ENCODE peak calls at places on chromosomes 12 and 14, in four cellular contexts. B is IMR-90, R is SK-N-SH, V is GM12878. P is an unnamed sample.

GRCh38 chr14:91041450-91041849 is 19.0 kb downstream of the RPS6KA5 start:
- DNase-seq in V (no peak), R (no peak), B (no peak), P (no peak)

GRCh38 chr12:97837401-97837800 is 374.8 kb downstream of the RMST start:
- DNase-seq in V (no peak), R (no peak), B (no peak), P (no peak)

GRCh38 chr14:21044106-21044618 is 2.0 kb downstream of the RNASE7 start:
- DNase-seq in B (no peak), V (no peak), R (peak), P (peak)

GRCh38 chr14:24058260-24058950 is 6.6 kb downstream of the CARMIL3 start:
- DNase-seq in R (peak), B (peak), V (no peak), P (peak)

GRCh38 chr14:50785506-50786063 is 45.4 kb downstream of the NIN start:
- DNase-seq in V (no peak), B (no peak), R (no peak), P (no peak)

GRCh38 chr12:132486168-132486567 is 3.8 kb upstream of the FBRSL1 start:
- DNase-seq in V (no peak), R (no peak), B (no peak), P (no peak)

GRCh38 chr14:84343637-84344036 is 1186.3 kb upstream of the FLRT2 start:
- DNase-seq in V (no peak), B (peak), R (no peak), P (no peak)

GRCh38 chr12:89889051-89889450 is 180.4 kb upstream of the ATP2B1 start:
- DNase-seq in R (no peak), V (no peak), B (peak), P (no peak)

GRCh38 chr14:45057349-45057748 is 26.6 kb upstream of the PRPF39 start:
- DNase-seq in B (no peak), R (no peak), V (no peak), P (no peak)

GRCh38 chr12:122870163-122870842 is 25.6 kb downstream of the VPS37B start:
- DNase-seq in B (no peak), R (no peak), V (no peak), P (no peak)

GRCh38 chr14:83217492-83217891 is 1683.8 kb upstream of the SEL1L start:
- DNase-seq in B (peak), R (no peak), V (no peak), P (no peak)

GRCh38 chr12:100266163-100266801 is 597 bp downstream of the DEPDC4 start:
- DNase-seq in B (no peak), V (no peak), R (peak), P (no peak)

GRCh38 chr12:83656004-83656403 is 969.3 kb downstream of the TMTC2 start:
- DNase-seq in V (no peak), B (no peak), R (no peak), P (no peak)

GRCh38 chr12:11765817-11766794 is 116.6 kb downstream of the ETV6 start:
- DNase-seq in R (no peak), B (peak), V (peak), P (no peak)

GRCh38 chr12:94225924-94226630 is 77.7 kb downstream of the PLXNC1 start:
- DNase-seq in V (no peak), B (no peak), R (peak), P (no peak)

GRCh38 chr12:22631863-22632463 is 7.0 kb downstream of the ETNK1 start:
- DNase-seq in R (peak), V (no peak), B (peak), P (no peak)

GRCh38 chr12:4881665-4882064 is 28.0 kb upstream of the KCNA1 start:
- DNase-seq in B (no peak), R (no peak), V (no peak), P (no peak)

GRCh38 chr12:2876431-2877046 is 435 bp downstream of the FOXM1 start:
- DNase-seq in V (no peak), R (no peak), B (no peak), P (peak)

GRCh38 chr14:54026671-54027070 is 70.0 kb upstream of the BMP4 start:
- DNase-seq in R (no peak), B (no peak), V (no peak), P (no peak)

GRCh38 chr12:27999521-27999920 is 27.0 kb upstream of the PTHLH start:
- DNase-seq in V (no peak), B (peak), R (no peak), P (no peak)

GRCh38 chr14:43528321-43528720 is 978.8 kb downstream of the FSCB start:
- DNase-seq in B (no peak), R (no peak), V (no peak), P (no peak)

GRCh38 chr12:82596484-82596883 is 90.2 kb upstream of the TMTC2 start:
- DNase-seq in V (no peak), R (no peak), B (no peak), P (no peak)

GRCh38 chr12:27844427-27845090 is 64.5 kb upstream of the MANSC4 start:
- DNase-seq in B (peak), R (no peak), V (no peak), P (no peak)

GRCh38 chr14:104546591-104547309 is 32.8 kb upstream of the C14orf180 start:
- DNase-seq in B (no peak), V (no peak), R (peak), P (no peak)

GRCh38 chr14:91159906-91160305 is 46.0 kb downstream of the DGLUCY start:
- DNase-seq in R (no peak), V (no peak), B (no peak), P (no peak)

GRCh38 chr12:100489326-100489725 is 15.7 kb downstream of the NR1H4 start:
- DNase-seq in B (no peak), R (no peak), V (no peak), P (no peak)

GRCh38 chr14:59918824-59919581 is 941 bp upstream of the LRRC9 start:
- DNase-seq in R (peak), V (no peak), B (peak), P (peak)

GRCh38 chr12:16880864-16881285 is 274.9 kb upstream of the LMO3 start:
- DNase-seq in V (no peak), R (peak), B (no peak), P (no peak)

GRCh38 chr14:95319312-95320075 is at the start of gene CLMN:
- DNase-seq in B (peak), V (no peak), R (peak), P (peak)

GRCh38 chr14:99274346-99275221 is 2.6 kb upstream of the BCL11B start:
- DNase-seq in B (peak), V (no peak), R (peak), P (peak)

GRCh38 chr12:123976227-123976826 is 3.3 kb downstream of the ZNF664 start:
- DNase-seq in R (no peak), V (no peak), B (no peak), P (no peak)

GRCh38 chr14:98954347-98955000 is 317.5 kb downstream of the BCL11B start:
- DNase-seq in R (no peak), B (no peak), V (no peak), P (no peak)

GRCh38 chr14:23442721-23443356 is 7.4 kb upstream of the MYH7 start:
- DNase-seq in B (no peak), V (no peak), R (no peak), P (no peak)

GRCh38 chr12:130227641-130228040 is 65.4 kb downstream of the FZD10 start:
- DNase-seq in B (no peak), V (no peak), R (no peak), P (no peak)

GRCh38 chr12:42564540-42564939 is 25.0 kb downstream of the PRICKLE1 start:
- DNase-seq in R (no peak), B (peak), V (no peak), P (no peak)

GRCh38 chr12:26378721-26379120 is 183.3 kb downstream of the SSPN start:
- DNase-seq in R (no peak), V (no peak), B (no peak), P (no peak)

GRCh38 chr12:53048780-53049401 is 974 bp upstream of the TNS2 start:
- DNase-seq in R (peak), B (peak), V (no peak), P (peak)

GRCh38 chr12:100372846-100373245 is 16.0 kb downstream of the SLC17A8 start:
- DNase-seq in B (no peak), R (no peak), V (no peak), P (no peak)

GRCh38 chr12:66900616-66901015 is 221.7 kb upstream of the GRIP1 start:
- DNase-seq in B (no peak), V (no peak), R (no peak), P (no peak)

GRCh38 chr12:77888611-77889010 is 57.9 kb downstream of the NAV3 start:
- DNase-seq in R (no peak), B (peak), V (no peak), P (no peak)
- TF ChIP-seq MXI1 in R (no peak), B (no peak), V (no peak), P (no peak)

GRCh38 chr14:100584056-100585031 is 2.9 kb downstream of the BEGAIN start:
- DNase-seq in R (no peak), B (no peak), V (no peak), P (peak)
- TF ChIP-seq MXI1 in R (no peak), B (no peak), V (no peak), P (no peak)

GRCh38 chr14:71574976-71575375 is 357.3 kb upstream of the RGS6 start:
- DNase-seq in B (peak), R (no peak), V (no peak), P (no peak)
- TF ChIP-seq MXI1 in B (no peak), R (no peak), V (no peak), P (no peak)

GRCh38 chr12:25264862-25265261 is 14.1 kb upstream of the KRAS start:
- DNase-seq in R (no peak), B (no peak), V (no peak), P (no peak)
- TF ChIP-seq MXI1 in R (no peak), B (no peak), V (no peak), P (no peak)

DNA sequence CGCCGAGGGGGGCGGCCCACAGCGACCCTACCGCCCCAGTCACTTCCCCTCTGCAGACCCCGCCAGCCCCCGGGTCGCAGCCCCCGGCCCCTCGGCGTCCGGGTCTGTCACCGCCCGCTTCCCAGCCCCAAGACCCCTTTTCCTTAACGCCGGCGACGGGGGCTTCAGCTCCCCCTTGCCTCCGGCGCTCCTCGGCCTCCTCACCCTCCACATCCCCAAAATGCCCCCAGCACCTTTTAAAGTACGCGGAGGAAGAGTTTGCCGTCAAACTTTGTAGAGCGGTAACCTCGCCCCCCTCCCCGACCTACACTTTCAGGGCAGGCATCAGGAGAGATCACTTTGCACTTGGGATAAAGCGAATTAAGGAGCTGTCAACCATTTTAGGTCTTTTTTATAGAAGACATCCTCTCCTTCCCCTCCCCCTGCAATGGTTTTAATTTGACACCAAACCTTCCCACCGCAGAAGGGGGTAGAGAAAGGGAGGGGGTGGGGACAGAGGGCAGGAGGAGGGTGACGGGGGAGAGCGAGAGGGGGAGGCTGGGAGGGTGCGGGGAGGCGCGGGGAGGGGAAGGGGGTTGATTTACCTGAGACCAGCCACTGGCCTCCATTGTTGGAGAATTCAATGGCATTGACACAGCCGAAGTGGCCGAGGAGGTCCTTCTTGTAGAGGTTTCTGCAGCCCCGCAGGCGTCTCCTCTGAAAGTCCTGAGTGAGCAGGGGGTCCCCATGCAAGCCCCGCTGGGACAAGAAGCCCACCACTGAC is 557 bp downstream of the DCAF5 start:
- DNase-seq in B (no peak), R (peak), V (no peak), P (peak)
- TF ChIP-seq MXI1 in B (no peak), R (no peak), V (no peak), P (no peak)

DNA sequence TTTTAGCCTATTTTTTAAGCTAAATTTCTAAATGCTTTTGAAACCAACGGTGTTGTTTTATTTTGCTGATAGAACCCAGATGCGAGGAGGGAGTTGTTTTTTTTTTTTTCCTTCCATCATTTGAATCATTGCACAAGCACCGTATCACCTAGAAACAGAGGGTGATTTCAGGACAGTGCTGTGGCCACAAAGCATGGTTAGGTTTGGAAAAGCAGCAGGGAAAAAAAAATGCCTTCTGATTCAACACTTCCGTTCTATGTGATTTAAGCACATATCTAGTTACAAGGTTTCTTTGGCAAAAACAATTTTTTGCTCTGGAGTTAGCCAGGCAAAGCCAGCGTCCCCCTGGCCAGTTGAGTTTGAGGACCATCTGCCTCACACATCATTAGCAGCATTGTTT is 17.3 kb upstream of the WNT5B start:
- DNase-seq in V (no peak), B (peak), R (no peak), P (no peak)
- TF ChIP-seq MXI1 in V (no peak), B (peak), R (no peak), P (no peak)

GRCh38 chr12:40439771-40440492 is 215.1 kb downstream of the LRRK2 start:
- DNase-seq in B (no peak), R (no peak), V (no peak), P (peak)
- TF ChIP-seq MXI1 in B (no peak), R (no peak), V (no peak), P (no peak)

GRCh38 chr12:127295630-127296029 is 971.3 kb upstream of the TMEM132C start:
- DNase-seq in R (no peak), V (no peak), B (no peak), P (no peak)

GRCh38 chr12:127296591-127296990 is 970.4 kb upstream of the TMEM132C start:
- DNase-seq in R (no peak), B (no peak), V (no peak), P (no peak)

GRCh38 chr12:127297327-127297726 is 969.6 kb upstream of the TMEM132C start:
- DNase-seq in B (no peak), V (no peak), R (no peak), P (no peak)

GRCh38 chr12:127304751-127305725 is 961.9 kb upstream of the TMEM132C start:
- DNase-seq in V (no peak), B (no peak), R (no peak), P (no peak)

GRCh38 chr12:127300753-127301152 is 966.2 kb upstream of the TMEM132C start:
- DNase-seq in V (no peak), B (no peak), R (no peak), P (no peak)
- TF ChIP-seq MXI1 in V (no peak), B (no peak), R (no peak), P (no peak)

GRCh38 chr12:39365364-39366001 is 77.4 kb downstream of the KIF21A start:
- DNase-seq in R (no peak), V (no peak), B (no peak), P (no peak)
- TF ChIP-seq MXI1 in R (no peak), V (no peak), B (no peak), P (no peak)

GRCh38 chr14:96914729-96915128 is 117.5 kb downstream of the VRK1 start:
- DNase-seq in R (no peak), B (no peak), V (no peak), P (no peak)

GRCh38 chr14:96909841-96910364 is 112.7 kb downstream of the VRK1 start:
- DNase-seq in R (no peak), B (no peak), V (no peak), P (no peak)

GRCh38 chr14:96915478-96915877 is 118.3 kb downstream of the VRK1 start:
- DNase-seq in V (no peak), B (no peak), R (no peak), P (no peak)

GRCh38 chr14:96916751-96917150 is 119.6 kb downstream of the VRK1 start:
- DNase-seq in R (no peak), B (no peak), V (no peak), P (no peak)

DNA sequence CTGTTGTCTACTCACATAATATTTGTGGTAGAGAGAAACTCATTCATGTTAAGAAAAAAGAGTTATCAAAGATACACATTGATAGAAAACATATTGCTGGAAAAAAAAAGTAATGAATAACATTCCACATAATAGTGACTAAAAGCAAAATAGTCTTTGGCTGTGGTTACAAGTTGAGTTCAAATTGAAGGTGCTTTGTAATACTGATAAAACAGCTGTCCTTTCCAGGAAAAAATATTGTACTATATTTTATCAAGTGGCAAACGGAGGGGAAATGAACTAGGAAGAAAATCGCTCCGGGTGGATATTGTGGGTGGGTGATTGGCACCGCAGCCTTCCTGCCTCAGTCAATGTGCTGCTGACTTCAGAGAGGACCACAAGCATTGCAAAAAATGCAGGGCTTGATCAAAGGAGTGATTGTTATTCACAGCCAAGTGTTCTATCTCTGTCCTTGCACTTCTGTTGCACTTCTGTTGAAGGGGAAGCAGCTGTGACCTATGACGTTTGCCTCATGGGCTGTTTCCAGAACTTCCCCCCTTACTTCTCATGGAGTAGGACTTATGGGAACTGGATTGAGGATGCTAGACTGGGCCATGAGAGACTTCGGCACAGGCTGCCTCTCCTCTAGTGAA is 114.4 kb downstream of the VRK1 start:
- DNase-seq in R (no peak), B (no peak), V (no peak), P (no peak)
- TF ChIP-seq MXI1 in R (no peak), B (no peak), V (no peak), P (no peak)

P was measured in K562.